ENCODE peak calls at places on chromosomes 1 and 21, in five cellular contexts. P is testis, S is lung, K is sigmoid colon, W is astrocyte. L is an unnamed sample. For H3K4me1, the result is how much of the 10 kb centered on the place peaks cover.

GRCh38 chr1:206695751-206696150 is 11.0 kb downstream of the MAPKAPK2 start:
- DNase-seq in W (no peak), S (no peak), P (no peak), K (peak), L (no peak)

GRCh38 chr1:153845158-153845557 is 70.0 kb downstream of the SLC27A3 start:
- DNase-seq in W (no peak), S (no peak), P (no peak), K (no peak), L (no peak)

GRCh38 chr1:68201546-68202238 is 30.6 kb downstream of the WLS start:
- DNase-seq in K (no peak), W (no peak), P (no peak), S (no peak), L (no peak)

GRCh38 chr1:10796029-10796944 is at the start of gene CASZ1:
- DNase-seq in P (peak), S (peak), K (peak), W (peak), L (peak)

GRCh38 chr1:66711420-66711819 is 40.8 kb upstream of the DYNLT5 start:
- DNase-seq in S (no peak), P (no peak), K (no peak), W (no peak), L (peak)

GRCh38 chr1:180156631-180157091 is 2.0 kb downstream of the QSOX1 start:
- DNase-seq in K (no peak), P (no peak), S (no peak), W (peak), L (no peak)

GRCh38 chr1:52927219-52928082 is at the start of gene SCP2:
- DNase-seq in P (peak), W (peak), S (peak), K (peak), L (peak)

GRCh38 chr1:23593556-23594148 is 34.4 kb upstream of the ID3 start:
- DNase-seq in W (peak), K (no peak), S (no peak), P (no peak), L (no peak)

GRCh38 chr1:59898927-59899326 is 27.6 kb downstream of the CYP2J2 start:
- DNase-seq in K (no peak), W (peak), P (no peak), S (no peak), L (no peak)

GRCh38 chr1:219805191-219805590 is 123.2 kb downstream of the SLC30A10 start:
- DNase-seq in P (no peak), W (no peak), S (no peak), K (no peak), L (no peak)

GRCh38 chr1:154405762-154406571 is 824 bp downstream of the IL6R start:
- DNase-seq in S (peak), W (peak), K (peak), P (peak), L (peak)

GRCh38 chr1:54459140-54459539 is 52.9 kb upstream of the SSBP3 start:
- DNase-seq in S (no peak), K (peak), W (no peak), P (no peak), L (no peak)

GRCh38 chr1:16212251-16212961 is at the start of gene ARHGEF19:
- DNase-seq in S (peak), K (no peak), P (no peak), W (no peak), L (no peak)

GRCh38 chr1:231626951-231627614 is 493 bp downstream of the DISC1 start:
- DNase-seq in S (peak), K (peak), W (no peak), P (peak), L (peak)

GRCh38 chr1:231626535-231626950 is at the start of gene DISC1:
- DNase-seq in P (peak), W (peak), S (peak), K (peak), L (peak)

GRCh38 chr1:231629132-231629531 is 2.5 kb downstream of the DISC1 start:
- DNase-seq in K (peak), P (peak), W (no peak), S (no peak), L (peak)

GRCh38 chr1:231628207-231628876 is 1.8 kb downstream of the DISC1 start:
- DNase-seq in S (no peak), P (no peak), W (no peak), K (no peak), L (no peak)

DNA sequence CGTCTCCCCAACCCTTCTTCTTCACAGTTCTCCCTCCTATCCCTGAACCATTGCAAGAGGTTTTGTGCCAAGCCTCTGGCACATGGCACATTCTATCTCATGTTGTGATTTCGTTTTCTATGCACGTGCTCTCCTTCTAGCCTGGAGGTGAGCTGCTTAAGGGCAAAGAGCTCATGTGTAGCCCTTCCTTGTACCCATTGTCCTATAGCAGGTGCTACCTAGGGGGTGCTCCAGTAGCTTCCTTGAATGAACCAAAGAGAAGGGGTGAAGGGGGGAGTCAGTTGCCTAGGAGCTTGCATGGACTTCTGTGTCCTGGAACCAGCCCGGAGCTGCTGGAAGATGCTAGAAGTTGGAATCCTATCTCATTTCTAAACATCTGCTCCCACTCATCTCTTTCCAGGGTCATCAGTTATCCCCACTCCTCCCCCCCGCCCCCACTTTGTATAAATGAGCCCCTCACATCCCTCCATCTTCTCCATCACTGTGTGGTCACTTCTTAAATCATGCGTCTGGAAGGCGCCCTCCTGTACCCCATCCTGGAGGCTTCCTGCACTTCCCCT is 535 bp upstream of the DISC1 start:
- DNase-seq in W (no peak), S (no peak), P (no peak), K (no peak), L (no peak)
- H3K27ac ChIP-seq in W (no peak), S (no peak), P (no peak), K (peak), L (no peak)

GRCh38 chr1:114702699-114703098 is 7.4 kb upstream of the AMPD1 start:
- DNase-seq in P (no peak), W (no peak), K (no peak), S (no peak), L (no peak)

GRCh38 chr1:114703242-114703641 is 7.9 kb upstream of the AMPD1 start:
- DNase-seq in P (no peak), W (no peak), K (no peak), S (no peak), L (no peak)

GRCh38 chr1:114696810-114697209 is 1.5 kb upstream of the AMPD1 start:
- DNase-seq in K (no peak), W (no peak), S (no peak), P (no peak), L (no peak)

GRCh38 chr1:114701931-114702330 is 6.6 kb upstream of the AMPD1 start:
- DNase-seq in P (no peak), S (no peak), K (no peak), W (no peak), L (no peak)

GRCh38 chr1:114700026-114700600 is 4.8 kb upstream of the AMPD1 start:
- DNase-seq in W (peak), P (no peak), S (no peak), K (no peak), L (no peak)
- H3K4me1 ChIP-seq in W (under half), P (under half), S (under half), K (under half), L (under half)

GRCh38 chr1:19439464-19440171 is 45.7 kb downstream of the CAPZB start:
- DNase-seq in S (no peak), W (no peak), K (peak), P (peak), L (peak)
- H3K27ac ChIP-seq in S (peak), W (peak), K (peak), P (peak), L (no peak)

DNA sequence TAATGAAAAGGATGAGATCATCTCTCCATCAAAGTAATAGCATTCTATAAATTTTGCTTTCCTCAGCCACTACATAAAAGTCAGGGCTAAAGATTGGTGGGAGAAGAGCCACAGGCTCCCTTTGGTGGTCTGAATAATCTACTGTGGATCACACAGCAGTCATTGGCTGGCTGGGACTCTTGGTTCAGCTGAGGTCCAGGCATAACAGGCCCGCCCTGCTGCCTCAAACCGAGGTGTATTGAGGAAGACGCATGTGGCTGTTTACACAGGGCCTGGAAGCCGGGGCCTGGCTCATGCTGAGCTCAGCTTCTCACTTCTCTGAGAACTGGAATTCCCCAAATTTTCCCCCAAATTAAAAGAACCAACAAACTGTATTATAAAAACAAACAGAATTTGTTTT is 139.2 kb downstream of the PTPRC start:
- DNase-seq in K (no peak), W (peak), S (no peak), P (no peak), L (no peak)
- H3K4me1 ChIP-seq in K (under half), W (under half), S (under half), P (under half), L (under half)

GRCh38 chr1:5402618-5403017 is 589.6 kb downstream of the NPHP4 start:
- DNase-seq in K (no peak), W (no peak), S (no peak), P (no peak), L (no peak)

GRCh38 chr1:5405263-5405662 is 587.0 kb downstream of the NPHP4 start:
- DNase-seq in K (no peak), P (no peak), W (no peak), S (no peak), L (no peak)

GRCh38 chr1:5408401-5408800 is 583.8 kb downstream of the NPHP4 start:
- DNase-seq in P (no peak), W (no peak), S (no peak), K (no peak), L (no peak)

GRCh38 chr1:5403935-5404334 is 588.3 kb downstream of the NPHP4 start:
- DNase-seq in W (no peak), S (no peak), K (no peak), P (no peak), L (no peak)

DNA sequence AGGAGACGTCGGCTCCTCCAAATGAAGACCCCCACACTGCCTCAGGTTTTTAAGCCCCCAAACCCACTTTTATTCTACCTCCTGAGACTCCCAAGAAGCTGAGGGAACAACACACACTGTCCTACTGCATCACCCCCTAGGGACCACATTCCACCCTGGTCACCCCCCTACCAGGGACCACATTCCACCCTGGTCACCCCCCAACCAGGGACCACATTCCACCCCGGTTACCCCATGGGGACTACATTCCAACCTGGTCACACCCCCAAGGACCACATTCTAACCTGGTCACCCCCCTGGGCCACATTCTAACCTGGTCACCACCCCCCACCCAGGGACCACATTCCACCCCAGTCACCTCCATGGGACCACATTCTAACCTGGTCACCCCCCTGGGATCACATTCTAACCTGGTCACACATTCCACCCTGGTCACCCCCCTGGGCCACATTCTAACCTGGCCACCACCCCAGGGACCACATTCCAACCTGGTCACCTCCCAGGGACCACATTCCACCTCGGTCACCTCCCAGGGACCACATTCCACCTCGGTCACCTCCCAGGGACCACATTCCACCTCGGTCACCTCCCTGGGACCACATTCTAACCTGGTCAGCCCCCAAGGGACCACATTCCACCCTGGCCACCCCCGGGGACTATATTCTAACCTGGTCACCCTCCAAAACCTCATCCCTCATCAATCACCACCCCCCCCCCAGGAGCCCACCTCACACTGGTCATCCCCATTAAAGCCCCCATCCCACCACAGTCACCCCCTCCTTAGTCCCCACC is 587.6 kb downstream of the NPHP4 start:
- DNase-seq in P (no peak), W (no peak), S (no peak), K (no peak), L (no peak)
- H3K27ac ChIP-seq in P (no peak), W (no peak), S (no peak), K (no peak), L (no peak)

GRCh38 chr21:39009587-39010225 is 173.5 kb downstream of the PSMG1 start:
- DNase-seq in W (no peak), K (no peak), P (no peak), S (no peak), L (no peak)

GRCh38 chr21:39014751-39015150 is 168.5 kb downstream of the PSMG1 start:
- DNase-seq in S (no peak), W (peak), P (no peak), K (no peak), L (peak)

GRCh38 chr21:39010629-39011404 is 172.4 kb downstream of the PSMG1 start:
- DNase-seq in K (no peak), W (no peak), S (no peak), P (no peak), L (no peak)

GRCh38 chr21:39011911-39012310 is 171.3 kb downstream of the PSMG1 start:
- DNase-seq in W (no peak), P (no peak), K (no peak), S (no peak), L (no peak)

GRCh38 chr21:39012314-39013230 is 170.7 kb downstream of the PSMG1 start:
- DNase-seq in K (no peak), W (no peak), P (no peak), S (no peak), L (no peak)
- H3K4me1 ChIP-seq in K (under half), W (under half), P (under half), S (under half), L (under half)